ENCODE peak calls at places on chromosome 17, in five cellular contexts. One of them, this sample, is unnamed.

GRCh38 chr17:15954222-15954621 is 9.3 kb downstream of the ADORA2B start:
- DNase-seq in LoVo: peak; percentile 69
- DNase-seq in COR-L47: no peak
- DNase-seq in T-helper 1 cell: no peak
- DNase-seq in upper lobe of right lung: no peak
- DNase-seq in this sample: no peak

GRCh38 chr17:69326302-69327059 is 452 bp downstream of the ABCA5 start:
- DNase-seq in upper lobe of right lung: no peak
- DNase-seq in COR-L47: no peak
- DNase-seq in T-helper 1 cell: no peak
- DNase-seq in LoVo: peak; percentile 4
- DNase-seq in this sample: no peak

GRCh38 chr17:8226536-8227237 is 16.3 kb upstream of the AURKB start:
- DNase-seq in T-helper 1 cell: no peak
- DNase-seq in LoVo: peak; percentile 85
- DNase-seq in upper lobe of right lung: peak; percentile 69
- DNase-seq in COR-L47: no peak
- DNase-seq in this sample: peak; percentile 75

GRCh38 chr17:40915199-40915661 is 22.2 kb downstream of the KRT23 start:
- DNase-seq in T-helper 1 cell: no peak
- DNase-seq in upper lobe of right lung: no peak
- DNase-seq in COR-L47: no peak
- DNase-seq in LoVo: peak; percentile 61
- DNase-seq in this sample: no peak

GRCh38 chr17:59151007-59151406 is 4.0 kb downstream of the SKA2 start:
- DNase-seq in COR-L47: no peak
- DNase-seq in upper lobe of right lung: no peak
- DNase-seq in LoVo: no peak
- DNase-seq in T-helper 1 cell: no peak
- DNase-seq in this sample: no peak

GRCh38 chr17:66633322-66633965 is 201.5 kb upstream of the CACNG5 start:
- DNase-seq in COR-L47: no peak
- DNase-seq in upper lobe of right lung: no peak
- DNase-seq in T-helper 1 cell: no peak
- DNase-seq in LoVo: no peak
- DNase-seq in this sample: no peak

GRCh38 chr17:30550512-30551273 is 73.5 kb downstream of the GOSR1 start:
- DNase-seq in COR-L47: no peak
- DNase-seq in LoVo: peak; percentile 73
- DNase-seq in upper lobe of right lung: no peak
- DNase-seq in T-helper 1 cell: no peak
- DNase-seq in this sample: no peak

GRCh38 chr17:7756968-7757367 is 39.4 kb downstream of the DNAH2 start:
- DNase-seq in upper lobe of right lung: no peak
- DNase-seq in COR-L47: no peak
- DNase-seq in T-helper 1 cell: no peak
- DNase-seq in LoVo: no peak
- DNase-seq in this sample: no peak

GRCh38 chr17:49513616-49514373 is 18.7 kb downstream of the NGFR start:
- DNase-seq in COR-L47: no peak
- DNase-seq in LoVo: no peak
- DNase-seq in T-helper 1 cell: no peak
- DNase-seq in upper lobe of right lung: peak; percentile 45
- DNase-seq in this sample: no peak

This sample was measured in H7.